ENCODE peak calls at places on chromosomes 12 and 14, in seven cellular contexts. One of them, this sample, is unnamed.

GRCh38 chr14:95374262-95374997 is 54.7 kb upstream of the CLMN start:
- DNase-seq in A549: no peak
- DNase-seq in upper lobe of right lung: no peak
- DNase-seq in neural progenitor cell: peak; percentile 43
- DNase-seq in astrocyte of the spinal cord: no peak
- DNase-seq in HL-60: no peak
- DNase-seq in uterus: no peak
- DNase-seq in this sample: no peak

GRCh38 chr12:66352197-66352596 is 49.9 kb downstream of the HELB start:
- DNase-seq in A549: peak; percentile 42
- DNase-seq in upper lobe of right lung: no peak
- DNase-seq in neural progenitor cell: peak; percentile 58
- DNase-seq in astrocyte of the spinal cord: no peak
- DNase-seq in HL-60: peak; percentile 25
- DNase-seq in uterus: no peak
- DNase-seq in this sample: no peak

GRCh38 chr14:91947196-91948184 is at the start of gene FBLN5:
- DNase-seq in A549: peak; percentile 17
- DNase-seq in upper lobe of right lung: peak; percentile 88
- DNase-seq in neural progenitor cell: peak; percentile 82
- DNase-seq in astrocyte of the spinal cord: peak; percentile 80
- DNase-seq in HL-60: no peak
- DNase-seq in uterus: peak; percentile 65
- DNase-seq in this sample: no peak

GRCh38 chr14:65872536-65872935 is 460.0 kb downstream of the FUT8 start:
- DNase-seq in A549: no peak
- DNase-seq in upper lobe of right lung: no peak
- DNase-seq in neural progenitor cell: no peak
- DNase-seq in astrocyte of the spinal cord: no peak
- DNase-seq in HL-60: no peak
- DNase-seq in uterus: no peak
- DNase-seq in this sample: no peak

GRCh38 chr12:80857311-80857710 is 80.4 kb downstream of the LIN7A start:
- DNase-seq in A549: no peak
- DNase-seq in upper lobe of right lung: no peak
- DNase-seq in neural progenitor cell: no peak
- DNase-seq in astrocyte of the spinal cord: peak; percentile 56
- DNase-seq in HL-60: no peak
- DNase-seq in uterus: no peak
- DNase-seq in this sample: no peak

GRCh38 chr12:121820056-121820455 is 16.2 kb downstream of the SETD1B start:
- DNase-seq in A549: no peak
- DNase-seq in upper lobe of right lung: no peak
- DNase-seq in neural progenitor cell: no peak
- DNase-seq in astrocyte of the spinal cord: no peak
- DNase-seq in HL-60: no peak
- DNase-seq in uterus: no peak
- DNase-seq in this sample: no peak

GRCh38 chr14:100547633-100548294 is 39.5 kb downstream of the BEGAIN start:
- DNase-seq in A549: no peak
- DNase-seq in upper lobe of right lung: peak; percentile 84
- DNase-seq in neural progenitor cell: no peak
- DNase-seq in astrocyte of the spinal cord: peak; percentile 64
- DNase-seq in HL-60: peak; percentile 92
- DNase-seq in uterus: peak; percentile 79
- DNase-seq in this sample: no peak

GRCh38 chr12:57452181-57452936 is 2.7 kb upstream of the INHBE start:
- DNase-seq in A549: peak; percentile 82
- DNase-seq in upper lobe of right lung: no peak
- DNase-seq in neural progenitor cell: no peak
- DNase-seq in astrocyte of the spinal cord: peak; percentile 90
- DNase-seq in HL-60: no peak
- DNase-seq in uterus: no peak
- DNase-seq in this sample: no peak

GRCh38 chr12:52517888-52518287 is 2.3 kb downstream of the KRT5 start:
- DNase-seq in A549: no peak
- DNase-seq in upper lobe of right lung: no peak
- DNase-seq in neural progenitor cell: no peak
- DNase-seq in astrocyte of the spinal cord: no peak
- DNase-seq in HL-60: no peak
- DNase-seq in uterus: no peak
- DNase-seq in this sample: no peak

GRCh38 chr12:15875863-15876262 is 6.3 kb upstream of the STRAP start:
- DNase-seq in A549: no peak
- DNase-seq in upper lobe of right lung: no peak
- DNase-seq in neural progenitor cell: no peak
- DNase-seq in astrocyte of the spinal cord: no peak
- DNase-seq in HL-60: no peak
- DNase-seq in uterus: no peak
- DNase-seq in this sample: no peak

GRCh38 chr12:131681257-131681620 is 29.7 kb upstream of the SFSWAP start:
- DNase-seq in A549: no peak
- DNase-seq in upper lobe of right lung: no peak
- DNase-seq in neural progenitor cell: no peak
- DNase-seq in astrocyte of the spinal cord: no peak
- DNase-seq in HL-60: no peak
- DNase-seq in uterus: no peak
- DNase-seq in this sample: peak; percentile 19

GRCh38 chr12:53701518-53702264 is 25.6 kb downstream of the CALCOCO1 start:
- DNase-seq in A549: peak; percentile 76
- DNase-seq in upper lobe of right lung: peak; percentile 91
- DNase-seq in neural progenitor cell: peak; percentile 80
- DNase-seq in astrocyte of the spinal cord: peak; percentile 69
- DNase-seq in HL-60: no peak
- DNase-seq in uterus: peak; percentile 71
- DNase-seq in this sample: no peak

GRCh38 chr14:105069887-105070759 is 4.9 kb upstream of the GPR132 start:
- DNase-seq in A549: no peak
- DNase-seq in upper lobe of right lung: peak; percentile 74
- DNase-seq in neural progenitor cell: no peak
- DNase-seq in astrocyte of the spinal cord: no peak
- DNase-seq in HL-60: peak; percentile 93
- DNase-seq in uterus: no peak
- DNase-seq in this sample: no peak

GRCh38 chr12:48996794-48997718 is 2.1 kb downstream of the DDN start:
- DNase-seq in A549: peak; percentile 83
- DNase-seq in upper lobe of right lung: peak; percentile 89
- DNase-seq in neural progenitor cell: peak; percentile 94
- DNase-seq in astrocyte of the spinal cord: peak; percentile 67
- DNase-seq in HL-60: no peak
- DNase-seq in uterus: peak; percentile 63
- DNase-seq in this sample: no peak

GRCh38 chr12:112962561-112962960 is 15.8 kb upstream of the OAS2 start:
- DNase-seq in A549: no peak
- DNase-seq in upper lobe of right lung: no peak
- DNase-seq in neural progenitor cell: no peak
- DNase-seq in astrocyte of the spinal cord: no peak
- DNase-seq in HL-60: no peak
- DNase-seq in uterus: no peak
- DNase-seq in this sample: no peak

GRCh38 chr12:19994970-19995369 is 373.4 kb upstream of the PDE3A start:
- DNase-seq in A549: no peak
- DNase-seq in upper lobe of right lung: no peak
- DNase-seq in neural progenitor cell: no peak
- DNase-seq in astrocyte of the spinal cord: peak; percentile 24
- DNase-seq in HL-60: no peak
- DNase-seq in uterus: no peak
- DNase-seq in this sample: no peak
- TF ChIP-seq CTCF in A549: peak; percentile 26
- TF ChIP-seq CTCF in upper lobe of right lung: peak; percentile 15
- TF ChIP-seq CTCF in neural progenitor cell: peak; percentile 5
- TF ChIP-seq CTCF in astrocyte of the spinal cord: no peak
- TF ChIP-seq CTCF in HL-60: no peak
- TF ChIP-seq CTCF in uterus: peak; percentile 15
- TF ChIP-seq CTCF in this sample: peak; percentile 21

DNA sequence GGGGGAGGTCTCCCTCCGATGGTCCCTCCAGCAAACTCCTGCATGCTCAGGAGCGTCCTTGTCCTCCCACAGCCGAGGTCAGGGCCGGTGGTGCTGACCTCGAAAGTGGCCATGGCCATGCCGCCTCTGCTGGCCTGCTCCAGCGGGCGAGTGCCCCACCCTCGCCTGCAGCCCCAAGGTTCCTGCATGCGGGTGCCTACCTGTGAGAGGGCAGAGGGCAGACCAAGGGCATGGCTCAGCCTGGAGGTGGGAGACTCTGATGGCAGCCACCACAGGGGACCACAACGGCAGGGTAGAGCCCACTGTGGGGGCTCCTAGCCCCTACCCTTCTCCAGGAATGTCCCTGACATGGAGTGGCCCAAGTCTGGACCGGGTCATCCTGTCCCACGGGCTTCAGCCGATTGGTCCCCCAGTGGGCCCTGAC is 38.1 kb upstream of the PPP1R13B start:
- DNase-seq in A549: no peak
- DNase-seq in upper lobe of right lung: no peak
- DNase-seq in neural progenitor cell: no peak
- DNase-seq in astrocyte of the spinal cord: no peak
- DNase-seq in HL-60: no peak
- DNase-seq in uterus: no peak
- DNase-seq in this sample: no peak
- TF ChIP-seq CTCF in A549: no peak
- TF ChIP-seq CTCF in upper lobe of right lung: no peak
- TF ChIP-seq CTCF in neural progenitor cell: no peak
- TF ChIP-seq CTCF in astrocyte of the spinal cord: no peak
- TF ChIP-seq CTCF in HL-60: no peak
- TF ChIP-seq CTCF in uterus: no peak
- TF ChIP-seq CTCF in this sample: no peak

DNA sequence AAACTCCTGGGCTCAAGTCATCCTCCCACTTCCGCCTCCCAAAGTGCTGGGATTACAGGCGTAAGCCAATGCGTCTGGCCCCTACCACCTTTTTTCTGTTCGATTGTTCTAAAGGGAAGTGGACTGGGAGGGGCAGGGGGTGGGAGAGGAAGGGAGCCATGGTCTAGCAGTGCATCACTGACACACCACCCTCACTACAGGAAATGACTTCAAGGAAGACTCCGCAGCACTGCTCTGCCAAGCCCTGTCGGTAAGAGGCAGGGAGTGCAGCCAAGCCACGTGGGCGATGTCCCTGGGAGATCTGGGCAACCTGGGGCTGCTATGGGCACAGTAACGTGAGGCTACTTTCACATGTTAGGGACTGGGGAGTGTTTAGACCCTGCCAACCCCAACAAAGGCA is 18.0 kb downstream of the LRRC74A start:
- DNase-seq in A549: peak; percentile 53
- DNase-seq in upper lobe of right lung: peak; percentile 74
- DNase-seq in neural progenitor cell: peak; percentile 18
- DNase-seq in astrocyte of the spinal cord: peak; percentile 30
- DNase-seq in HL-60: no peak
- DNase-seq in uterus: peak; percentile 75
- DNase-seq in this sample: no peak
- TF ChIP-seq CTCF in A549: no peak
- TF ChIP-seq CTCF in upper lobe of right lung: peak; percentile 46
- TF ChIP-seq CTCF in neural progenitor cell: no peak
- TF ChIP-seq CTCF in astrocyte of the spinal cord: peak; percentile 12
- TF ChIP-seq CTCF in HL-60: no peak
- TF ChIP-seq CTCF in uterus: no peak
- TF ChIP-seq CTCF in this sample: no peak

GRCh38 chr14:59120931-59121330 is 67.5 kb upstream of the DAAM1 start:
- DNase-seq in A549: no peak
- DNase-seq in upper lobe of right lung: no peak
- DNase-seq in neural progenitor cell: no peak
- DNase-seq in astrocyte of the spinal cord: no peak
- DNase-seq in HL-60: no peak
- DNase-seq in uterus: no peak
- DNase-seq in this sample: no peak

GRCh38 chr14:59123526-59123925 is 64.9 kb upstream of the DAAM1 start:
- DNase-seq in A549: no peak
- DNase-seq in upper lobe of right lung: no peak
- DNase-seq in neural progenitor cell: no peak
- DNase-seq in astrocyte of the spinal cord: no peak
- DNase-seq in HL-60: no peak
- DNase-seq in uterus: no peak
- DNase-seq in this sample: no peak

GRCh38 chr14:59125156-59125555 is 63.3 kb upstream of the DAAM1 start:
- DNase-seq in A549: no peak
- DNase-seq in upper lobe of right lung: no peak
- DNase-seq in neural progenitor cell: no peak
- DNase-seq in astrocyte of the spinal cord: no peak
- DNase-seq in HL-60: no peak
- DNase-seq in uterus: no peak
- DNase-seq in this sample: no peak

GRCh38 chr14:59126714-59127436 is 61.6 kb upstream of the DAAM1 start:
- DNase-seq in A549: peak; percentile 68
- DNase-seq in upper lobe of right lung: no peak
- DNase-seq in neural progenitor cell: peak; percentile 71
- DNase-seq in astrocyte of the spinal cord: peak; percentile 57
- DNase-seq in HL-60: peak; percentile 22
- DNase-seq in uterus: peak; percentile 37
- DNase-seq in this sample: no peak

DNA sequence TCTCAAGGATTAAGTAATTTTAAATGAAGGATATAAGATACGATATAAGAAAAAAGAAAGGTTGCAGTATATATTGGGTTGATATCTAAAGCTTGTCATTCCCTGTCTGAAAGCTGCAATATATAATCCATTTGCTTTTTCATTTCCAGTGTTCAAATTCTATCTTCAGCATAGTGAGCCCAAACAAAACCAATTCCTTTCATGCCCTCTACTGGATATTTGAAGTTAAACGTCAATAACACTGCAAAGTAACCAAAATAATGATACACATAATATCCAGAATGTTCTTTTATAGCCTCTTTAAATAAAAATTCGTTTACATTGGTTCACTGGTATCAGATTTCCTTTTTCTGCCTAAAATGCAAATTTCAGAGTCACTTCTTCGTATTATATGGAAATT is 64.5 kb upstream of the DAAM1 start:
- DNase-seq in A549: peak; percentile 21
- DNase-seq in upper lobe of right lung: no peak
- DNase-seq in neural progenitor cell: no peak
- DNase-seq in astrocyte of the spinal cord: peak; percentile 35
- DNase-seq in HL-60: no peak
- DNase-seq in uterus: no peak
- DNase-seq in this sample: no peak
- TF ChIP-seq CTCF in A549: peak; percentile 57
- TF ChIP-seq CTCF in upper lobe of right lung: peak; percentile 21
- TF ChIP-seq CTCF in neural progenitor cell: peak; percentile 49
- TF ChIP-seq CTCF in astrocyte of the spinal cord: peak; percentile 29
- TF ChIP-seq CTCF in HL-60: no peak
- TF ChIP-seq CTCF in uterus: no peak
- TF ChIP-seq CTCF in this sample: peak; percentile 88

This sample was measured in RWPE2.